ENCODE peak calls at places on chromosomes 6 and 20, in seven cellular contexts. One of them, this sample, is unnamed.

GRCh38 chr6:115766745-115767462 is 293.8 kb downstream of the FRK start:
- DNase-seq in GM10248: no peak
- DNase-seq in heart left ventricle: no peak
- DNase-seq in endothelial cell: no peak
- DNase-seq in MM.1S: no peak
- DNase-seq in IMR-90: no peak
- DNase-seq in uterus: no peak
- DNase-seq in this sample: no peak

GRCh38 chr6:169161572-169162167 is 92.0 kb downstream of the THBS2 start:
- DNase-seq in heart left ventricle: no peak
- DNase-seq in MM.1S: no peak
- DNase-seq in IMR-90: peak; percentile 43
- DNase-seq in uterus: no peak
- DNase-seq in GM10248: no peak
- DNase-seq in endothelial cell: no peak
- DNase-seq in this sample: peak; percentile 12

GRCh38 chr6:27865952-27866369 is 46.2 kb downstream of the OR2B2 start:
- DNase-seq in GM10248: no peak
- DNase-seq in endothelial cell: peak; percentile 16
- DNase-seq in IMR-90: no peak
- DNase-seq in heart left ventricle: no peak
- DNase-seq in MM.1S: peak; percentile 55
- DNase-seq in uterus: no peak
- DNase-seq in this sample: no peak

GRCh38 chr20:38692436-38693411 is 31.6 kb upstream of the SLC32A1 start:
- DNase-seq in endothelial cell: peak; percentile 82
- DNase-seq in heart left ventricle: peak; percentile 56
- DNase-seq in IMR-90: peak; percentile 64
- DNase-seq in MM.1S: peak; percentile 63
- DNase-seq in GM10248: peak; percentile 50
- DNase-seq in uterus: no peak
- DNase-seq in this sample: peak; percentile 58

GRCh38 chr20:62785381-62785780 is 10.9 kb upstream of the MRGBP start:
- DNase-seq in uterus: no peak
- DNase-seq in IMR-90: no peak
- DNase-seq in MM.1S: no peak
- DNase-seq in heart left ventricle: no peak
- DNase-seq in GM10248: no peak
- DNase-seq in endothelial cell: no peak
- DNase-seq in this sample: no peak

GRCh38 chr6:82687855-82688254 is 324.2 kb downstream of the TPBG start:
- DNase-seq in IMR-90: no peak
- DNase-seq in MM.1S: no peak
- DNase-seq in heart left ventricle: no peak
- DNase-seq in GM10248: no peak
- DNase-seq in endothelial cell: no peak
- DNase-seq in uterus: no peak
- DNase-seq in this sample: no peak

GRCh38 chr6:126033696-126034095 is 47.4 kb downstream of the TRMT11 start:
- DNase-seq in GM10248: peak; percentile 21
- DNase-seq in IMR-90: peak; percentile 91
- DNase-seq in endothelial cell: peak; percentile 10
- DNase-seq in heart left ventricle: peak; percentile 25
- DNase-seq in MM.1S: peak; percentile 23
- DNase-seq in uterus: peak; percentile 70
- DNase-seq in this sample: peak; percentile 13

GRCh38 chr6:97849390-97849789 is 566.4 kb upstream of the MMS22L start:
- DNase-seq in heart left ventricle: no peak
- DNase-seq in GM10248: no peak
- DNase-seq in MM.1S: no peak
- DNase-seq in endothelial cell: no peak
- DNase-seq in uterus: no peak
- DNase-seq in IMR-90: no peak
- DNase-seq in this sample: no peak

GRCh38 chr6:158610319-158610968 is 34.1 kb downstream of the DYNLT1 start:
- DNase-seq in heart left ventricle: no peak
- DNase-seq in endothelial cell: no peak
- DNase-seq in MM.1S: no peak
- DNase-seq in IMR-90: no peak
- DNase-seq in GM10248: no peak
- DNase-seq in uterus: no peak
- DNase-seq in this sample: no peak

GRCh38 chr6:150605333-150605732 is 5.6 kb downstream of the PLEKHG1 start:
- DNase-seq in MM.1S: no peak
- DNase-seq in GM10248: no peak
- DNase-seq in IMR-90: no peak
- DNase-seq in endothelial cell: no peak
- DNase-seq in heart left ventricle: no peak
- DNase-seq in uterus: no peak
- DNase-seq in this sample: no peak

GRCh38 chr6:142926494-142927273 is 18.3 kb downstream of the HIVEP2 start:
- DNase-seq in heart left ventricle: peak; percentile 92
- DNase-seq in IMR-90: peak; percentile 90
- DNase-seq in uterus: peak; percentile 84
- DNase-seq in endothelial cell: peak; percentile 79
- DNase-seq in GM10248: peak; percentile 89
- DNase-seq in MM.1S: peak; percentile 23
- DNase-seq in this sample: peak; percentile 89

GRCh38 chr6:166996406-166996805 is 2.8 kb upstream of the CEP43 start:
- DNase-seq in uterus: no peak
- DNase-seq in IMR-90: peak; percentile 82
- DNase-seq in GM10248: no peak
- DNase-seq in heart left ventricle: no peak
- DNase-seq in MM.1S: no peak
- DNase-seq in endothelial cell: no peak
- DNase-seq in this sample: no peak

GRCh38 chr6:29850011-29850553 is 22.5 kb downstream of the HLA-G start:
- DNase-seq in heart left ventricle: no peak
- DNase-seq in IMR-90: no peak
- DNase-seq in MM.1S: no peak
- DNase-seq in GM10248: no peak
- DNase-seq in endothelial cell: no peak
- DNase-seq in uterus: no peak
- DNase-seq in this sample: no peak

GRCh38 chr6:139370047-139370706 is 4.3 kb downstream of the CITED2 start:
- DNase-seq in IMR-90: peak; percentile 72
- DNase-seq in heart left ventricle: no peak
- DNase-seq in GM10248: no peak
- DNase-seq in endothelial cell: no peak
- DNase-seq in MM.1S: peak; percentile 59
- DNase-seq in uterus: no peak
- DNase-seq in this sample: no peak

GRCh38 chr20:51076841-51077543 is 54.1 kb upstream of the KCNG1 start:
- DNase-seq in heart left ventricle: no peak
- DNase-seq in MM.1S: no peak
- DNase-seq in uterus: no peak
- DNase-seq in GM10248: no peak
- DNase-seq in endothelial cell: no peak
- DNase-seq in IMR-90: no peak
- DNase-seq in this sample: no peak

GRCh38 chr6:133891814-133892443 is 3.0 kb downstream of the TCF21 start:
- DNase-seq in endothelial cell: no peak
- DNase-seq in GM10248: no peak
- DNase-seq in heart left ventricle: no peak
- DNase-seq in uterus: no peak
- DNase-seq in IMR-90: no peak
- DNase-seq in MM.1S: no peak
- DNase-seq in this sample: peak; percentile 27

GRCh38 chr6:87745966-87746721 is 44.1 kb upstream of the AKIRIN2 start:
- DNase-seq in uterus: no peak
- DNase-seq in IMR-90: no peak
- DNase-seq in MM.1S: no peak
- DNase-seq in endothelial cell: no peak
- DNase-seq in GM10248: no peak
- DNase-seq in heart left ventricle: no peak
- DNase-seq in this sample: no peak

GRCh38 chr20:23686046-23686750 is 2.6 kb downstream of the CST4 start:
- DNase-seq in GM10248: no peak
- DNase-seq in uterus: no peak
- DNase-seq in heart left ventricle: no peak
- DNase-seq in endothelial cell: no peak
- DNase-seq in MM.1S: no peak
- DNase-seq in IMR-90: no peak
- DNase-seq in this sample: no peak

GRCh38 chr20:43827940-43828562 is 86.6 kb upstream of the TOX2 start:
- DNase-seq in GM10248: no peak
- DNase-seq in IMR-90: no peak
- DNase-seq in MM.1S: no peak
- DNase-seq in heart left ventricle: no peak
- DNase-seq in uterus: no peak
- DNase-seq in endothelial cell: no peak
- DNase-seq in this sample: no peak

GRCh38 chr6:145015739-145016558 is 719.4 kb downstream of the EPM2A start:
- DNase-seq in uterus: no peak
- DNase-seq in IMR-90: peak; percentile 97
- DNase-seq in MM.1S: no peak
- DNase-seq in GM10248: peak; percentile 37
- DNase-seq in endothelial cell: no peak
- DNase-seq in heart left ventricle: no peak
- DNase-seq in this sample: peak; percentile 22

GRCh38 chr6:1949533-1949932 is 295.9 kb downstream of the GMDS start:
- DNase-seq in IMR-90: peak; percentile 28
- DNase-seq in MM.1S: no peak
- DNase-seq in endothelial cell: no peak
- DNase-seq in uterus: no peak
- DNase-seq in GM10248: no peak
- DNase-seq in heart left ventricle: no peak
- DNase-seq in this sample: no peak

DNA sequence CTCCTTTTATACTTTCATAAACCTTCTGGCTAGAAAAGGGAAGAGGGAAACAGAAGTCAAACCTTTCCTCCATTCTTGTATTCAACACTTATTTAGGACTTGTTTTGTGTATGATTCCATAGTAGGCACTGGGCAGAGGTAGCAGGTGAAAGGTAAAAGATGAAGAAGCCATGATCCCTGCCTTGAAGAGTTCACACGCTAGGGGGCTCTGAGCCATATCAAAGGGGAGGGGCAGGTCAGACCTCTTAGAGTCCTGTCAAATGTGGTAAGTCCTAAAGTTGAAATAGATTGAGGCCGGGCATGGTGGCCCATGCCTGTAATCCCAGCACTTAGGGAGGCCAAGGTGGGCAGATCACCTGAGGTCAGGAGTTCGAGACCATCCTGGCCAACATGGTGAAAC is 85.5 kb downstream of the NDUFAF5 start:
- DNase-seq in heart left ventricle: no peak
- DNase-seq in IMR-90: no peak
- DNase-seq in endothelial cell: no peak
- DNase-seq in MM.1S: no peak
- DNase-seq in uterus: no peak
- DNase-seq in GM10248: no peak
- DNase-seq in this sample: no peak
- TF ChIP-seq CTCF in heart left ventricle: no peak
- TF ChIP-seq CTCF in IMR-90: no peak
- TF ChIP-seq CTCF in endothelial cell: no peak
- TF ChIP-seq CTCF in MM.1S: no peak
- TF ChIP-seq CTCF in uterus: no peak
- TF ChIP-seq CTCF in GM10248: no peak
- TF ChIP-seq CTCF in this sample: peak; percentile 32

DNA sequence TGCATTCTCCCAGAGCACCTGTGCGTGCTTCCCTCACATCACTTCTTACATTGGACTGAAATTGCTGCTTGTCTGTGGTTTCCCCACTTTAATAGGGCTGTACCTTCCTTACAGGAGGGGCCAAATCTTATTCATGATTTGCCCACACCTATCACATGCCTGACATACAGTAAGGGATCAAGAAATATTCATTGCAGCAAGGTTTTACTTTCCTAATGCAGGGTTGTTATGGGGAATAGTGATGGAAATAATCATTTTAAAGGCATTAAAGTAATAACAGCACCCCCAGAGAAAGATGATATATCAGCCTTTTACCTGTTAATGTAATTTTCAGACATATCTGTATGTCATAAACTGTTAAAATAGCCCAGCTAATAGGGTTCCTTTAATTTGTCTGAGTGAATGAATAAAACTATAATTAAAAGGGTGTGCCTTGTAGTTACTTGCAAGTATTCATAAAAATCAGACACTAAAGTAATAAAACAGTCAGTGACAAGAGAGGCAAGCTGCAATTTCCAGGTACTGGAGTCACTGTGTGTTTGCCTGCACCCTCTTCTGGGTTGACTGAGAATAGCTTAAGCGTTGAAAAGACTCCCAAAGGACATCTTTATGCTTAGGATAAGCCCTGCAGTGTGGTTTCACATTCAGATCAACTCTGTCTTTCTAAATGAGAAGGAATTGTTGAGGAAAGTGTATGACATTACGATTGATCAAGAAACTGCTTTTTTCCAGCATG is 182.7 kb downstream of the PHACTR1 start:
- DNase-seq in endothelial cell: no peak
- DNase-seq in heart left ventricle: no peak
- DNase-seq in uterus: no peak
- DNase-seq in GM10248: no peak
- DNase-seq in MM.1S: no peak
- DNase-seq in IMR-90: no peak
- DNase-seq in this sample: no peak
- TF ChIP-seq CTCF in endothelial cell: no peak
- TF ChIP-seq CTCF in heart left ventricle: no peak
- TF ChIP-seq CTCF in uterus: no peak
- TF ChIP-seq CTCF in GM10248: no peak
- TF ChIP-seq CTCF in MM.1S: no peak
- TF ChIP-seq CTCF in IMR-90: no peak
- TF ChIP-seq CTCF in this sample: no peak

GRCh38 chr6:78770766-78771165 is 96.6 kb upstream of the IRAK1BP1 start:
- DNase-seq in endothelial cell: no peak
- DNase-seq in MM.1S: no peak
- DNase-seq in heart left ventricle: no peak
- DNase-seq in uterus: no peak
- DNase-seq in IMR-90: no peak
- DNase-seq in GM10248: no peak
- DNase-seq in this sample: no peak
- TF ChIP-seq CTCF in endothelial cell: no peak
- TF ChIP-seq CTCF in MM.1S: peak; percentile 6
- TF ChIP-seq CTCF in heart left ventricle: no peak
- TF ChIP-seq CTCF in uterus: no peak
- TF ChIP-seq CTCF in IMR-90: peak; percentile 18
- TF ChIP-seq CTCF in GM10248: no peak
- TF ChIP-seq CTCF in this sample: no peak

GRCh38 chr20:60221593-60221992 is 263.4 kb downstream of the CDH26 start:
- DNase-seq in MM.1S: no peak
- DNase-seq in uterus: no peak
- DNase-seq in GM10248: no peak
- DNase-seq in IMR-90: no peak
- DNase-seq in heart left ventricle: no peak
- DNase-seq in endothelial cell: no peak
- DNase-seq in this sample: no peak

GRCh38 chr20:60222497-60222896 is 264.3 kb downstream of the CDH26 start:
- DNase-seq in IMR-90: no peak
- DNase-seq in endothelial cell: no peak
- DNase-seq in heart left ventricle: no peak
- DNase-seq in MM.1S: no peak
- DNase-seq in GM10248: no peak
- DNase-seq in uterus: no peak
- DNase-seq in this sample: no peak

GRCh38 chr20:60223174-60223573 is 265.0 kb downstream of the CDH26 start:
- DNase-seq in heart left ventricle: no peak
- DNase-seq in IMR-90: no peak
- DNase-seq in GM10248: no peak
- DNase-seq in endothelial cell: no peak
- DNase-seq in MM.1S: no peak
- DNase-seq in uterus: no peak
- DNase-seq in this sample: no peak

GRCh38 chr20:60228255-60228654 is 270.0 kb downstream of the CDH26 start:
- DNase-seq in endothelial cell: no peak
- DNase-seq in uterus: no peak
- DNase-seq in heart left ventricle: no peak
- DNase-seq in IMR-90: no peak
- DNase-seq in GM10248: no peak
- DNase-seq in MM.1S: no peak
- DNase-seq in this sample: no peak

GRCh38 chr20:60224914-60225313 is 266.7 kb downstream of the CDH26 start:
- DNase-seq in uterus: no peak
- DNase-seq in GM10248: no peak
- DNase-seq in IMR-90: no peak
- DNase-seq in MM.1S: peak; percentile 21
- DNase-seq in endothelial cell: peak; percentile 30
- DNase-seq in heart left ventricle: no peak
- DNase-seq in this sample: no peak
- TF ChIP-seq CTCF in uterus: no peak
- TF ChIP-seq CTCF in GM10248: peak; percentile 3
- TF ChIP-seq CTCF in IMR-90: peak; percentile 37
- TF ChIP-seq CTCF in MM.1S: peak; percentile 56
- TF ChIP-seq CTCF in endothelial cell: peak; percentile 58
- TF ChIP-seq CTCF in heart left ventricle: no peak
- TF ChIP-seq CTCF in this sample: peak; percentile 26

This sample was measured in GM13977.